ENCODE peak calls at places on chromosomes 3 and 15, in seven cellular contexts. T is omental fat pad; M is spleen; X is choroid plexus epithelial cell; C is CD8-positive, alpha-beta T cell; L is ovary; Z is brain microvascular endothelial cell. S is an unnamed sample.
A peak's percentile ranks its signal among the peaks of the same experiment; 100 is the strongest.

GRCh38 chr3:73661262-73661661 is 36.5 kb upstream of the PDZRN3 start:
- DNase-seq in T (no peak), C (no peak), L (no peak), M (no peak), X (peak; percentile 66), Z (peak; percentile 59), S (no peak)

GRCh38 chr15:59996498-59997041 is 7.5 kb upstream of the FOXB1 start:
- DNase-seq in L (no peak), C (no peak), X (no peak), Z (no peak), M (no peak), T (no peak), S (no peak)

GRCh38 chr3:62527484-62527883 is 154.1 kb upstream of the FEZF2 start:
- DNase-seq in L (no peak), X (no peak), T (no peak), Z (no peak), C (no peak), M (no peak), S (no peak)

GRCh38 chr15:34651962-34652725 is 68.7 kb upstream of the GOLGA8B start:
- DNase-seq in Z (no peak), L (no peak), C (no peak), M (no peak), X (no peak), T (no peak), S (no peak)

GRCh38 chr15:79970921-79971434 is at the start of gene BCL2A1:
- DNase-seq in M (peak; percentile 25), Z (peak; percentile 45), X (peak; percentile 87), T (no peak), C (no peak), L (no peak), S (no peak)

GRCh38 chr15:70324001-70324974 is 226.6 kb upstream of the TLE3 start:
- DNase-seq in C (no peak), X (peak; percentile 86), M (no peak), Z (no peak), T (no peak), L (peak; percentile 34), S (no peak)

GRCh38 chr3:64398431-64398830 is 173.2 kb upstream of the PRICKLE2 start:
- DNase-seq in M (no peak), L (no peak), C (no peak), Z (no peak), T (no peak), X (no peak), S (no peak)

GRCh38 chr15:48928877-48929538 is 34.7 kb downstream of the SHC4 start:
- DNase-seq in L (no peak), X (no peak), T (no peak), M (no peak), Z (peak; percentile 29), C (no peak), S (no peak)

GRCh38 chr3:179196098-179196497 is 47.9 kb downstream of the PIK3CA start:
- DNase-seq in M (no peak), C (no peak), Z (peak; percentile 81), L (no peak), X (peak; percentile 93), T (no peak), S (no peak)

GRCh38 chr3:133535971-133536634 is 37.4 kb upstream of the CDV3 start:
- DNase-seq in T (no peak), M (no peak), Z (peak; percentile 83), C (no peak), X (peak; percentile 95), L (no peak), S (no peak)

GRCh38 chr15:22989576-22990477 is 9.7 kb upstream of the CYFIP1 start:
- DNase-seq in C (no peak), T (no peak), Z (no peak), L (no peak), X (no peak), M (peak; percentile 25), S (no peak)
- TF ChIP-seq CTCF in C (no peak), T (no peak), Z (no peak), L (no peak), X (no peak), M (no peak), S (no peak)

DNA sequence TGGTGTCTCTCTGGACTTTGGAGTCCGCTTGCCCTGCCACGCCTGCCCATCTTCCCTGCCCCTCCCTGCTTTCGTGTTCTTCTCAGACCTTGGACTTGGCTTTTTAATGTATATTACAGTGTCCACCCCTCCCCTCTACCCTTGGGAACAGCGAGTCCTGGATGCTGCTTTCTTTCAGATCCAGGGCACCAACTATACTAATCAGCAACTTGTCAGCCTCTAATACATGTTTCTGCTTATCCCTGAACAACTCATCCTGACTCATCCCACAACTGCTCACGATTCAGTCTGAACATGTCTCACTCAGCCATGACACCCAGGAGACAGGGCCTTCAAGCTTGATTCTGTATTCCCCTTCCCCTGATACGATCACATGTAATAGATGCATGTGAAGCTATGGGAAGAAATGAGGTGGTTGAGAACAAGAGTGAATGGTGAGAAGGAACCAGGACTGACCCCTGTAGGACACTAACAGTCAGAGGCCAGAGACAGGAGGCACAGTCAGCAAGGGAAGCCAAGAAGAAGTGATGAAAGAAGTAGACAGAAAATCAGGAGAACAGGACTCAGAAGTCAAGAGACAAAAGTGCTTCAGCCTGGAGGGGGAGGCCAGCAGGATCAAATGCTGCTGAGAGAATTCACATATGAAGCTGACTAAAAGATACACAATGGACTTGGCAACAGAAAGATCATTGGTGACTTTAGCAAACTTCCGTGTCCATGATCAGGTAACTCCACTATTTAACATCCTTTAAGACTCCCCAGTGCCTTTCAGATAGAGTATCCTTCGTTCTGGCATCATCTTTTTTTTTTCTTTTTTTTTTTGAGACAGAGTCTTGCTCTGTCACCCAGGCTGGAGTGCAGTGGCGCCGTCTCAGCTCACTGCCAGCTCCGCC is 35.4 kb downstream of the BCL2L10 start:
- DNase-seq in L (no peak), M (no peak), T (no peak), C (no peak), Z (peak; percentile 92), X (peak; percentile 77), S (no peak)
- TF ChIP-seq CTCF in L (no peak), M (no peak), T (no peak), C (no peak), Z (peak; percentile 20), X (peak; percentile 27), S (no peak)

DNA sequence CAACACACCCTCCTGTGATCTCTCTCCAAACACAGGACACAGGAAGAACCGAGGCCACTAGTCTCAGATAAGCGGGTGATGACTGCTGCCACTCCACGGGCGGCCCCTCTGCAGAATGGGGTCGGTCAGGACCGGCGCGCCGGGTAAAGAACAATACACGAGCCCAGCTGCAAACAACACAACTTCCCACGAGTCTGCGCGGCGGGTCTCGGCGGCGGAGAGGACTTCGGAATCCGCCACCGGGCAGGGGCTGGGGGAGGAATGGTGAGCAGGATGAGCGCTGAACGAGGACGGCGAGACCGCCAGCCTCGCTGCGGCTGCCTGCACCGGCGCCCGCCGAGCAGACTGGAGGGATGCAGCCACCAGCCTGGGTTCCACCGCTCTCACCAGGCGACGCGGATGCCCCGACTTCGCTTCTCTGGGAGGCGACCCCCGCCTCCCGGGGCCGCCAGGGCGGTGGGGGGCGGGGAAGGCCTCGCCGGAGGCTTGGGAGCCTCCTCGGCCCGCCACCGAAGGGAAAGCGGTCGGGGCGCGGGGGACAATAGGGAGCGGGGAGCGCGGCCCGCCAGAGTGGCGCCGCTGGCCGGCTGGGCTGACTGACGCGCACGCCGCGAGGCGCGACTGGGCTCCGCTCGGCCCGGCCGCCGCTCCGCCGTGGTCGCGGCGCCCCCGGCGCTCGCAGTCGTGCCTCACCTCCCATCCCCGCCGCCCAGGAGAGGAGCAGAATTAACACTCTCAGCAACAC is 548 bp downstream of the ADAM10 start:
- DNase-seq in C (no peak), L (peak; percentile 48), T (peak; percentile 48), X (peak; percentile 54), Z (peak; percentile 35), M (peak; percentile 91), S (peak; percentile 54)
- TF ChIP-seq CTCF in C (no peak), L (no peak), T (no peak), X (no peak), Z (no peak), M (no peak), S (no peak)

GRCh38 chr3:50297384-50297775 is 1.8 kb downstream of the HYAL3 start:
- DNase-seq in M (peak; percentile 81), X (no peak), L (no peak), Z (no peak), C (no peak), T (no peak), S (no peak)

GRCh38 chr3:50299929-50300680 is 900 bp upstream of the HYAL3 start:
- DNase-seq in M (peak; percentile 87), X (peak; percentile 35), Z (no peak), T (no peak), C (no peak), L (no peak), S (no peak)

GRCh38 chr3:50299638-50299928 is 378 bp upstream of the HYAL3 start:
- DNase-seq in X (no peak), L (no peak), Z (no peak), C (no peak), M (no peak), T (no peak), S (no peak)

GRCh38 chr3:50297896-50298725 is 1.1 kb downstream of the HYAL3 start:
- DNase-seq in X (peak; percentile 26), M (peak; percentile 87), L (no peak), Z (no peak), C (no peak), T (no peak), S (no peak)

GRCh38 chr3:50298836-50299637 is at the start of the genes HYAL3 and NAA80:
- DNase-seq in T (peak; percentile 96), L (peak; percentile 100), M (peak; percentile 100), C (peak; percentile 99), Z (peak; percentile 99), X (peak; percentile 100), S (peak; percentile 97)
- TF ChIP-seq CTCF in T (no peak), L (peak; percentile 67), M (peak; percentile 56), C (peak; percentile 53), Z (peak; percentile 46), X (peak; percentile 33), S (peak; percentile 55)

DNA sequence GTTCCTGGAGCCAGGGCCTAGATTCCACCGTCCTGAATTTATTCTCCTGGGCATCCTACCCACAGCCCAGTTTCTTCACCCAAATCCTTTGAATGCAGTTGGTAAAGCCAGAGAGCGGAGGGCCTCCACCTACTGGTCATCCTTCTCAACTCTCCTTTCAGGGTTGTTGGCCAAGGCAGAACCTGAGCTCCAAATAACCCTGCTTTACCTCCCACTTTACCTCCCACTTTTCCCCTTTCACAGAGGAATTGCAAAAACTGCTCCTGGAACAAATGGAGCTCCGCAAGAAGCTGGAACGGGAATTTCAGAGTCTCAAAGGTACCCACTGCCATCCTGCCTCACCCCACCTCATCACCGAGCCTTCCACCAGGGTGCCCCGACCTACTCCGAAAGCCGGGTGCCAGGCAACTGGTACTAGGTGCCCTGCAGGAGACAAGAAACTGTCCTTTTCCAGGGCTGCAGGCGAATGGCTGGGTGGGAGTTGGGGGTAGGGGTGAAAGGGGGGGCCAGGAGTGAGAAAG is 6.8 kb downstream of the SKOR1 start:
- DNase-seq in Z (no peak), L (no peak), M (no peak), T (no peak), C (no peak), X (peak; percentile 50), S (no peak)
- TF ChIP-seq CTCF in Z (peak; percentile 66), L (no peak), M (no peak), T (no peak), C (no peak), X (peak; percentile 64), S (peak; percentile 26)